ENCODE peak calls at places on chromosomes 13 and 19, in four cellular contexts. S, D, A and O are unnamed samples.
A peak's percentile ranks its signal among the peaks of the same experiment; 100 is the strongest.

GRCh38 chr13:70960841-70961443 is 852.7 kb upstream of the KLHL1 start:
- DNase-seq in S (no peak), D (no peak), A (no peak), O (no peak)

GRCh38 chr19:49506575-49507105 is 5.8 kb upstream of the FCGRT start:
- DNase-seq in S (peak; percentile 95), D (peak; percentile 90), A (no peak), O (peak; percentile 50)

GRCh38 chr19:39407394-39407643 is 672 bp downstream of the ZFP36 start:
- DNase-seq in S (no peak), D (no peak), A (no peak), O (no peak)

GRCh38 chr19:29625316-29625715 is 19.2 kb downstream of the POP4 start:
- DNase-seq in S (no peak), D (no peak), A (no peak), O (no peak)

GRCh38 chr13:20151612-20152011 is 9.2 kb downstream of the GJA3 start:
- DNase-seq in S (no peak), D (no peak), A (no peak), O (no peak)

GRCh38 chr19:17292301-17293074 is 10.7 kb downstream of the ABHD8 start:
- DNase-seq in S (peak; percentile 94), D (peak; percentile 89), A (peak; percentile 85), O (peak; percentile 96)

GRCh38 chr13:106318941-106319411 is 216.5 kb downstream of the EFNB2 start:
- DNase-seq in S (no peak), D (no peak), A (no peak), O (peak; percentile 88)

GRCh38 chr13:28754698-28755545 is 36.2 kb upstream of the SLC46A3 start:
- DNase-seq in S (no peak), D (no peak), A (no peak), O (no peak)

GRCh38 chr13:30972888-30973377 is 40.5 kb downstream of the TEX26 start:
- DNase-seq in S (no peak), D (no peak), A (no peak), O (no peak)

GRCh38 chr13:21364357-21364756 is 94.7 kb downstream of the ZDHHC20 start:
- DNase-seq in S (no peak), D (no peak), A (no peak), O (no peak)

GRCh38 chr13:97849305-97849704 is 104.2 kb upstream of the IPO5 start:
- DNase-seq in S (peak; percentile 62), D (no peak), A (no peak), O (peak; percentile 18)

GRCh38 chr13:114107686-114108081 is 24.7 kb downstream of the RASA3 start:
- DNase-seq in S (no peak), D (peak; percentile 46), A (peak; percentile 56), O (no peak)

GRCh38 chr13:100163375-100163774 is 74.5 kb downstream of the PCCA start:
- DNase-seq in S (no peak), D (no peak), A (no peak), O (no peak)

GRCh38 chr13:114111577-114111976 is 20.8 kb downstream of the RASA3 start:
- DNase-seq in S (no peak), D (peak; percentile 50), A (peak; percentile 24), O (no peak)

GRCh38 chr19:12828494-12828893 is 5.9 kb downstream of the RTBDN start:
- DNase-seq in S (peak; percentile 85), D (peak; percentile 76), A (no peak), O (no peak)

GRCh38 chr13:113029487-113030258 is 60.7 kb downstream of the MCF2L start:
- DNase-seq in S (peak; percentile 70), D (peak; percentile 59), A (no peak), O (peak; percentile 41)

GRCh38 chr13:101755228-101755887 is 302.9 kb downstream of the ITGBL1 start:
- DNase-seq in S (no peak), D (no peak), A (no peak), O (no peak)

GRCh38 chr19:51702103-51702753 is 9.1 kb downstream of the SPACA6 start:
- DNase-seq in S (peak; percentile 91), D (peak; percentile 83), A (peak; percentile 90), O (peak; percentile 87)

GRCh38 chr19:42095814-42096230 is 19.9 kb downstream of the ZNF574 start:
- DNase-seq in S (no peak), D (no peak), A (no peak), O (no peak)

GRCh38 chr19:16473875-16474397 is 2.2 kb upstream of the EPS15L1 start:
- DNase-seq in S (no peak), D (no peak), A (no peak), O (no peak)

GRCh38 chr19:46392252-46392801 is 21.0 kb downstream of the CCDC8 start:
- DNase-seq in S (no peak), D (no peak), A (peak; percentile 71), O (no peak)

GRCh38 chr13:94006271-94006670 is 473.2 kb downstream of the DCT start:
- DNase-seq in S (no peak), D (no peak), A (no peak), O (no peak)

GRCh38 chr19:16458391-16459128 is 13.2 kb downstream of the EPS15L1 start:
- DNase-seq in S (peak; percentile 69), D (peak; percentile 64), A (no peak), O (no peak)

GRCh38 chr13:30504081-30504480 is 38.3 kb upstream of the HMGB1 start:
- DNase-seq in S (no peak), D (no peak), A (no peak), O (no peak)

GRCh38 chr19:2547033-2547680 is 71.2 kb downstream of the GADD45B start:
- DNase-seq in S (no peak), D (no peak), A (no peak), O (no peak)

GRCh38 chr19:2542341-2543069 is 66.6 kb downstream of the GADD45B start:
- DNase-seq in S (no peak), D (no peak), A (no peak), O (no peak)

GRCh38 chr19:2543463-2544442 is 67.8 kb downstream of the GADD45B start:
- DNase-seq in S (peak; percentile 91), D (peak; percentile 93), A (peak; percentile 98), O (peak; percentile 89)

GRCh38 chr19:2546128-2547032 is 70.5 kb downstream of the GADD45B start:
- DNase-seq in S (no peak), D (peak; percentile 78), A (peak; percentile 98), O (no peak)

DNA sequence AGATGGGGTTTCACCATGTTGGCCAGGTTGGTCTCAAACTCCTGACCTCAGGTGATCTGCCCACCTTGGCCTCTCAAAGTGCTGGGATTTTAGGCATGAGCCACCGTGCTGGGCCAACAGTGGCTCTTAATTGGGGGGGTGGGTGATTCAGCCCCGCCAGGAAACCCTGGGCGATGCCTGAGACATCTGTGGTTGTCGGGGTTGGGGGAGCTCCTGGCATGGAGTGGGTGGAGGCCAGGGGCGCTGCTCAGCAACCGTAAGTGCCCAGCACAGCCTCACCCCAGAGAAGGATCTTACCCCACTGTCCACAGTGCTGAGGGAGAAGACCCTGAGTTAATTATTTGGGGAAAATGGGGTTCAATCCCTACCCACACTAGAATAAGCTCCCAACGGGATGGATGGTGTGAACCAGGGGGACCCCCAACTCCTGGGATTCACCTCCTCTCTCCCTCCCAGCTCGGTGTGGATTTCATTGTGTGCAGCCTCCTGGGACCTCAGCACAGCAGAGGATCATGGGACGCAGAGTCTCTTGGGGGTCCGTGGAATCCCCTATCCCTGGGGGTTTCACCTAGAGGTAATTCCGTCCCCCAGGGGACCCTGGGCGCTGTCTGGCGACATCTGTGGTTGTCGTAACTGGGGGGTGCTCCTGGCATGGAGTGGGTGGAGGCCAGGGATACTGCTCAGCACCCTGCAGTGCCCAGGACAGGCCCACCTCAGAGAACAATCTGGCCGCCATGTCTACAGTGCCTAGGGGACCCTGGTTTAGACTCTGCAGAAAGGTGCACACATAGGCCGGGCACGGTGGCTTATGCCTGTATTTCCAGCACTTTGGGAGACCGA is 68.9 kb downstream of the GADD45B start:
- DNase-seq in S (peak; percentile 57), D (no peak), A (peak; percentile 66), O (no peak)
- H3K27ac ChIP-seq in S (no peak overlapping the region), D (peak overlapping the region; percentile 92), A (peak overlapping the region; percentile 96), O (peak overlapping the region; percentile 99)

DNA sequence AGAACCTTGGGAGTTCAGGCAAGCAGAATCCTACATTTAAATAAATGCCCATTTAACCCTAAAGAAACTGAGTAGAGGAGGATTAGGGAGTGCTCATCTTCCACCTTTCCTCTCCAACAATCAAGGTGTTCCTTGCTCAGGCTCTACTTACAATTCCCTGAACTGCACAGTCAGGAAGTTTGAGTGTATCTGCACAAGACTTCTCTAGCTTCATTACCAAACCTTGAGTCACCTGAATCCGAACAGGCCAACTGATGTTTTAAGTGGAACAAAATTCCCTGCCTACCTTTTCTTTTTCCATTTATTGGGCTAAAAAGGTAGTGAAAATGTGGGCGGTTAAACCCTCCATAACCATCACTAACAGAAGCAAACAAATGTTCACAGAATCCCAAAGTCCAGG is 78.3 kb downstream of the FOXO1 start:
- DNase-seq in S (no peak), D (no peak), A (no peak), O (no peak)
- H3K27ac ChIP-seq in S (peak overlapping the region; percentile 91), D (no peak overlapping the region), A (no peak overlapping the region), O (no peak overlapping the region)

GRCh38 chr19:54178581-54179261 is 5.8 kb upstream of the TMC4 start:
- DNase-seq in S (peak; percentile 82), D (no peak), A (no peak), O (no peak)

GRCh38 chr19:54183431-54183830 is 5.9 kb downstream of the MBOAT7 start:
- DNase-seq in S (peak; percentile 37), D (no peak), A (no peak), O (no peak)

GRCh38 chr19:54179262-54179587 is 6.3 kb upstream of the TMC4 start:
- DNase-seq in S (no peak), D (no peak), A (no peak), O (no peak)

GRCh38 chr19:54179921-54180452 is 7.0 kb upstream of the TMC4 start:
- DNase-seq in S (peak; percentile 87), D (peak; percentile 70), A (no peak), O (no peak)

GRCh38 chr19:54180691-54181091 is 7.7 kb upstream of the TMC4 start:
- DNase-seq in S (no peak), D (no peak), A (no peak), O (no peak)
- H3K27ac ChIP-seq in S (no peak overlapping the region), D (no peak overlapping the region), A (no peak overlapping the region), O (no peak overlapping the region)

DNA sequence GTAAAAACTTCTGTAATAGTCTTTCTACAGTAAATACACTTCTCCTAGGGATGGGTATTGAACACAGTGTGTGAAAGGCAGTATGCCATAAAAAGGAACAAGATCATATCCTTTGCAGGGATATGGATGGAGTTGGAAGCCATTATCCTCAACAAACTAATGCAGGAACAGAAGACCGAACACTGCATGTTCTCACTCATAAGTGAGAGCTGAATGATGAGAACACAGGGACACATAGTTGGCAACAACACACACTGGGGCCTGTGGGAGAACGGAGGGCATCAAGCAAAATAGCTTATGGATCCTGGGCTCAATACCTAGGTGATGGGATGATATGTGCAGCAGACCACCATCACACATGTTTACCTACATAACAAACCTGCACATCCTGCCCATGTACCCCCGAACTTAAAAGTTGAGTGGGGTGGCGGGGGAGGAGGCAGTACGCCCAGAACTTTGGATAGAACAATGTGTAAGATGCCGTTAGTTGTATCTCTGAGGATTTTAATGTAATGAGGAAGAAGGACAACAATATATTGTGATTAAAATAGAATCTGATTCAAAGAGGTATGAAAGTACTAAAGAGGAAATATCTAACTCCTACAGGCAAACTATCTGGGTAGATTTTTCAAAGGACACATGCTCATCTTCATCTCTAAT is 183.2 kb downstream of the NDFIP2 start:
- DNase-seq in S (no peak), D (no peak), A (no peak), O (no peak)
- H3K27ac ChIP-seq in S (no peak overlapping the region), D (no peak overlapping the region), A (no peak overlapping the region), O (no peak overlapping the region)